ENCODE peak calls at places on chromosomes 3 and 15, in six cellular contexts. One of them, this sample, is unnamed.

GRCh38 chr15:32691316-32692032 is 26.3 kb upstream of the GREM1 start:
- DNase-seq in NCI-H1092: no peak
- DNase-seq in hippocampal formation: no peak
- DNase-seq in CD8-positive, alpha-beta T cell: no peak
- DNase-seq in fibroblast of mammary gland: no peak
- DNase-seq in stimulated activated CD4-positive, alpha-beta T cell treated with anti-CD3 and anti-CD28 coated beads, Interleukin-4, amount 100 ng/mL, for 4 hours: no peak
- DNase-seq in this sample: no peak

GRCh38 chr3:56314842-56315241 is 153.4 kb downstream of the ERC2 start:
- DNase-seq in NCI-H1092: no peak
- DNase-seq in hippocampal formation: no peak
- DNase-seq in CD8-positive, alpha-beta T cell: no peak
- DNase-seq in fibroblast of mammary gland: peak
- DNase-seq in stimulated activated CD4-positive, alpha-beta T cell treated with anti-CD3 and anti-CD28 coated beads, Interleukin-4, amount 100 ng/mL, for 4 hours: no peak
- DNase-seq in this sample: peak

GRCh38 chr3:145893331-145893730 is 267.7 kb downstream of the PLOD2 start:
- DNase-seq in NCI-H1092: no peak
- DNase-seq in hippocampal formation: no peak
- DNase-seq in CD8-positive, alpha-beta T cell: no peak
- DNase-seq in fibroblast of mammary gland: no peak
- DNase-seq in stimulated activated CD4-positive, alpha-beta T cell treated with anti-CD3 and anti-CD28 coated beads, Interleukin-4, amount 100 ng/mL, for 4 hours: no peak
- DNase-seq in this sample: no peak

GRCh38 chr3:73502609-73503560 is 121.9 kb downstream of the PDZRN3 start:
- DNase-seq in NCI-H1092: peak
- DNase-seq in hippocampal formation: peak
- DNase-seq in CD8-positive, alpha-beta T cell: peak
- DNase-seq in fibroblast of mammary gland: peak
- DNase-seq in stimulated activated CD4-positive, alpha-beta T cell treated with anti-CD3 and anti-CD28 coated beads, Interleukin-4, amount 100 ng/mL, for 4 hours: peak
- DNase-seq in this sample: peak

GRCh38 chr3:56157693-56158092 is 310.6 kb downstream of the ERC2 start:
- DNase-seq in NCI-H1092: no peak
- DNase-seq in hippocampal formation: peak
- DNase-seq in CD8-positive, alpha-beta T cell: no peak
- DNase-seq in fibroblast of mammary gland: peak
- DNase-seq in stimulated activated CD4-positive, alpha-beta T cell treated with anti-CD3 and anti-CD28 coated beads, Interleukin-4, amount 100 ng/mL, for 4 hours: no peak
- DNase-seq in this sample: peak

GRCh38 chr15:66039117-66039860 is 170.0 kb downstream of the RAB11A start:
- DNase-seq in NCI-H1092: no peak
- DNase-seq in hippocampal formation: no peak
- DNase-seq in CD8-positive, alpha-beta T cell: no peak
- DNase-seq in fibroblast of mammary gland: no peak
- DNase-seq in stimulated activated CD4-positive, alpha-beta T cell treated with anti-CD3 and anti-CD28 coated beads, Interleukin-4, amount 100 ng/mL, for 4 hours: no peak
- DNase-seq in this sample: no peak

GRCh38 chr3:62615258-62615840 is 242.0 kb upstream of the FEZF2 start:
- DNase-seq in NCI-H1092: no peak
- DNase-seq in hippocampal formation: no peak
- DNase-seq in CD8-positive, alpha-beta T cell: no peak
- DNase-seq in fibroblast of mammary gland: peak
- DNase-seq in stimulated activated CD4-positive, alpha-beta T cell treated with anti-CD3 and anti-CD28 coated beads, Interleukin-4, amount 100 ng/mL, for 4 hours: no peak
- DNase-seq in this sample: peak

GRCh38 chr15:97459771-97460170 is 500.7 kb upstream of the ARRDC4 start:
- DNase-seq in NCI-H1092: no peak
- DNase-seq in hippocampal formation: no peak
- DNase-seq in CD8-positive, alpha-beta T cell: no peak
- DNase-seq in fibroblast of mammary gland: no peak
- DNase-seq in stimulated activated CD4-positive, alpha-beta T cell treated with anti-CD3 and anti-CD28 coated beads, Interleukin-4, amount 100 ng/mL, for 4 hours: no peak
- DNase-seq in this sample: no peak

GRCh38 chr3:160677459-160677901 is 520 bp downstream of the ARL14 start:
- DNase-seq in NCI-H1092: no peak
- DNase-seq in hippocampal formation: no peak
- DNase-seq in CD8-positive, alpha-beta T cell: no peak
- DNase-seq in fibroblast of mammary gland: no peak
- DNase-seq in stimulated activated CD4-positive, alpha-beta T cell treated with anti-CD3 and anti-CD28 coated beads, Interleukin-4, amount 100 ng/mL, for 4 hours: no peak
- DNase-seq in this sample: no peak

GRCh38 chr3:125383744-125384143 is 8.6 kb upstream of the ZNF148 start:
- DNase-seq in NCI-H1092: no peak
- DNase-seq in hippocampal formation: no peak
- DNase-seq in CD8-positive, alpha-beta T cell: no peak
- DNase-seq in fibroblast of mammary gland: no peak
- DNase-seq in stimulated activated CD4-positive, alpha-beta T cell treated with anti-CD3 and anti-CD28 coated beads, Interleukin-4, amount 100 ng/mL, for 4 hours: no peak
- DNase-seq in this sample: no peak

GRCh38 chr15:65054333-65055200 is 9.4 kb downstream of the SLC51B start:
- DNase-seq in NCI-H1092: peak
- DNase-seq in hippocampal formation: peak
- DNase-seq in CD8-positive, alpha-beta T cell: peak
- DNase-seq in fibroblast of mammary gland: peak
- DNase-seq in stimulated activated CD4-positive, alpha-beta T cell treated with anti-CD3 and anti-CD28 coated beads, Interleukin-4, amount 100 ng/mL, for 4 hours: peak
- DNase-seq in this sample: peak

GRCh38 chr3:137987723-137988122 is 22.2 kb upstream of the CLDN18 start:
- DNase-seq in NCI-H1092: no peak
- DNase-seq in hippocampal formation: no peak
- DNase-seq in CD8-positive, alpha-beta T cell: no peak
- DNase-seq in fibroblast of mammary gland: no peak
- DNase-seq in stimulated activated CD4-positive, alpha-beta T cell treated with anti-CD3 and anti-CD28 coated beads, Interleukin-4, amount 100 ng/mL, for 4 hours: no peak
- DNase-seq in this sample: no peak

GRCh38 chr15:40052604-40053003 is 13.6 kb upstream of the SRP14 start:
- DNase-seq in NCI-H1092: no peak
- DNase-seq in hippocampal formation: no peak
- DNase-seq in CD8-positive, alpha-beta T cell: no peak
- DNase-seq in fibroblast of mammary gland: no peak
- DNase-seq in stimulated activated CD4-positive, alpha-beta T cell treated with anti-CD3 and anti-CD28 coated beads, Interleukin-4, amount 100 ng/mL, for 4 hours: no peak
- DNase-seq in this sample: no peak

GRCh38 chr15:77836116-77836798 is 203.5 kb upstream of the LINGO1 start:
- DNase-seq in NCI-H1092: no peak
- DNase-seq in hippocampal formation: no peak
- DNase-seq in CD8-positive, alpha-beta T cell: no peak
- DNase-seq in fibroblast of mammary gland: peak
- DNase-seq in stimulated activated CD4-positive, alpha-beta T cell treated with anti-CD3 and anti-CD28 coated beads, Interleukin-4, amount 100 ng/mL, for 4 hours: no peak
- DNase-seq in this sample: peak

GRCh38 chr3:16290007-16290826 is 25.2 kb downstream of the OXNAD1 start:
- DNase-seq in NCI-H1092: no peak
- DNase-seq in hippocampal formation: peak
- DNase-seq in CD8-positive, alpha-beta T cell: peak
- DNase-seq in fibroblast of mammary gland: peak
- DNase-seq in stimulated activated CD4-positive, alpha-beta T cell treated with anti-CD3 and anti-CD28 coated beads, Interleukin-4, amount 100 ng/mL, for 4 hours: peak
- DNase-seq in this sample: peak

GRCh38 chr15:53658827-53659226 is 100.6 kb downstream of the WDR72 start:
- DNase-seq in NCI-H1092: peak
- DNase-seq in hippocampal formation: no peak
- DNase-seq in CD8-positive, alpha-beta T cell: no peak
- DNase-seq in fibroblast of mammary gland: no peak
- DNase-seq in stimulated activated CD4-positive, alpha-beta T cell treated with anti-CD3 and anti-CD28 coated beads, Interleukin-4, amount 100 ng/mL, for 4 hours: no peak
- DNase-seq in this sample: no peak

GRCh38 chr3:114035146-114035545 is 21.2 kb downstream of the CCDC191 start:
- DNase-seq in NCI-H1092: no peak
- DNase-seq in hippocampal formation: no peak
- DNase-seq in CD8-positive, alpha-beta T cell: no peak
- DNase-seq in fibroblast of mammary gland: peak
- DNase-seq in stimulated activated CD4-positive, alpha-beta T cell treated with anti-CD3 and anti-CD28 coated beads, Interleukin-4, amount 100 ng/mL, for 4 hours: no peak
- DNase-seq in this sample: no peak

GRCh38 chr15:89672221-89673161 is 6.7 kb downstream of the PLIN1 start:
- DNase-seq in NCI-H1092: no peak
- DNase-seq in hippocampal formation: no peak
- DNase-seq in CD8-positive, alpha-beta T cell: no peak
- DNase-seq in fibroblast of mammary gland: peak
- DNase-seq in stimulated activated CD4-positive, alpha-beta T cell treated with anti-CD3 and anti-CD28 coated beads, Interleukin-4, amount 100 ng/mL, for 4 hours: no peak
- DNase-seq in this sample: peak

GRCh38 chr3:48128779-48129178 is 59.4 kb downstream of the CDC25A start:
- DNase-seq in NCI-H1092: no peak
- DNase-seq in hippocampal formation: no peak
- DNase-seq in CD8-positive, alpha-beta T cell: no peak
- DNase-seq in fibroblast of mammary gland: no peak
- DNase-seq in stimulated activated CD4-positive, alpha-beta T cell treated with anti-CD3 and anti-CD28 coated beads, Interleukin-4, amount 100 ng/mL, for 4 hours: no peak
- DNase-seq in this sample: no peak

GRCh38 chr3:127735767-127736693 is 63.3 kb downstream of the ABTB1 start:
- DNase-seq in NCI-H1092: no peak
- DNase-seq in hippocampal formation: no peak
- DNase-seq in CD8-positive, alpha-beta T cell: no peak
- DNase-seq in fibroblast of mammary gland: peak
- DNase-seq in stimulated activated CD4-positive, alpha-beta T cell treated with anti-CD3 and anti-CD28 coated beads, Interleukin-4, amount 100 ng/mL, for 4 hours: no peak
- DNase-seq in this sample: peak

GRCh38 chr15:40930430-40931299 is 1.5 kb downstream of the DLL4 start:
- DNase-seq in NCI-H1092: peak
- DNase-seq in hippocampal formation: no peak
- DNase-seq in CD8-positive, alpha-beta T cell: no peak
- DNase-seq in fibroblast of mammary gland: no peak
- DNase-seq in stimulated activated CD4-positive, alpha-beta T cell treated with anti-CD3 and anti-CD28 coated beads, Interleukin-4, amount 100 ng/mL, for 4 hours: peak
- DNase-seq in this sample: peak

GRCh38 chr3:161371441-161372320 is at the start of gene SPTSSB:
- DNase-seq in NCI-H1092: peak
- DNase-seq in hippocampal formation: peak
- DNase-seq in CD8-positive, alpha-beta T cell: peak
- DNase-seq in fibroblast of mammary gland: no peak
- DNase-seq in stimulated activated CD4-positive, alpha-beta T cell treated with anti-CD3 and anti-CD28 coated beads, Interleukin-4, amount 100 ng/mL, for 4 hours: peak
- DNase-seq in this sample: peak

GRCh38 chr3:380801-381200 is 184.2 kb downstream of the CHL1 start:
- DNase-seq in NCI-H1092: no peak
- DNase-seq in hippocampal formation: no peak
- DNase-seq in CD8-positive, alpha-beta T cell: no peak
- DNase-seq in fibroblast of mammary gland: peak
- DNase-seq in stimulated activated CD4-positive, alpha-beta T cell treated with anti-CD3 and anti-CD28 coated beads, Interleukin-4, amount 100 ng/mL, for 4 hours: no peak
- DNase-seq in this sample: peak